ENCODE peak calls at places on chromosomes 6 and 20, in seven cellular contexts. One of them, this sample, is unnamed.

GRCh38 chr20:36666181-36666740 is 20.3 kb upstream of the SLA2 start:
- DNase-seq in GM12878: no peak
- DNase-seq in SK-N-SH: no peak
- DNase-seq in HepG2: peak
- DNase-seq in H1: no peak
- DNase-seq in K562: no peak
- DNase-seq in GM12891: no peak
- DNase-seq in this sample: no peak

GRCh38 chr6:83193747-83194582 is 808 bp downstream of the RWDD2A start:
- DNase-seq in GM12878: no peak
- DNase-seq in SK-N-SH: peak
- DNase-seq in HepG2: peak
- DNase-seq in H1: peak
- DNase-seq in K562: peak
- DNase-seq in GM12891: peak
- DNase-seq in this sample: peak

GRCh38 chr20:34268851-34269668 is 27.8 kb downstream of the ASIP start:
- DNase-seq in GM12878: no peak
- DNase-seq in SK-N-SH: no peak
- DNase-seq in HepG2: no peak
- DNase-seq in H1: peak
- DNase-seq in K562: no peak
- DNase-seq in GM12891: peak
- DNase-seq in this sample: no peak

GRCh38 chr20:63734111-63734945 is 2.1 kb upstream of the LIME1 start:
- DNase-seq in GM12878: no peak
- DNase-seq in SK-N-SH: peak
- DNase-seq in HepG2: no peak
- DNase-seq in H1: no peak
- DNase-seq in K562: peak
- DNase-seq in GM12891: no peak
- DNase-seq in this sample: no peak

GRCh38 chr6:53984163-53984562 is 127.1 kb upstream of the MLIP start:
- DNase-seq in GM12878: no peak
- DNase-seq in SK-N-SH: no peak
- DNase-seq in HepG2: peak
- DNase-seq in H1: no peak
- DNase-seq in K562: no peak
- DNase-seq in GM12891: no peak
- DNase-seq in this sample: no peak

GRCh38 chr6:92586236-92586977 is 833.0 kb downstream of the EPHA7 start:
- DNase-seq in GM12878: no peak
- DNase-seq in SK-N-SH: no peak
- DNase-seq in HepG2: no peak
- DNase-seq in H1: no peak
- DNase-seq in K562: no peak
- DNase-seq in GM12891: no peak
- DNase-seq in this sample: no peak

GRCh38 chr20:23049201-23049932 is at the start of gene THBD:
- DNase-seq in GM12878: no peak
- DNase-seq in SK-N-SH: no peak
- DNase-seq in HepG2: no peak
- DNase-seq in H1: peak
- DNase-seq in K562: no peak
- DNase-seq in GM12891: no peak
- DNase-seq in this sample: no peak

GRCh38 chr6:5457036-5457435 is 195.7 kb downstream of the FARS2 start:
- DNase-seq in GM12878: no peak
- DNase-seq in SK-N-SH: no peak
- DNase-seq in HepG2: no peak
- DNase-seq in H1: no peak
- DNase-seq in K562: no peak
- DNase-seq in GM12891: no peak
- DNase-seq in this sample: no peak

DNA sequence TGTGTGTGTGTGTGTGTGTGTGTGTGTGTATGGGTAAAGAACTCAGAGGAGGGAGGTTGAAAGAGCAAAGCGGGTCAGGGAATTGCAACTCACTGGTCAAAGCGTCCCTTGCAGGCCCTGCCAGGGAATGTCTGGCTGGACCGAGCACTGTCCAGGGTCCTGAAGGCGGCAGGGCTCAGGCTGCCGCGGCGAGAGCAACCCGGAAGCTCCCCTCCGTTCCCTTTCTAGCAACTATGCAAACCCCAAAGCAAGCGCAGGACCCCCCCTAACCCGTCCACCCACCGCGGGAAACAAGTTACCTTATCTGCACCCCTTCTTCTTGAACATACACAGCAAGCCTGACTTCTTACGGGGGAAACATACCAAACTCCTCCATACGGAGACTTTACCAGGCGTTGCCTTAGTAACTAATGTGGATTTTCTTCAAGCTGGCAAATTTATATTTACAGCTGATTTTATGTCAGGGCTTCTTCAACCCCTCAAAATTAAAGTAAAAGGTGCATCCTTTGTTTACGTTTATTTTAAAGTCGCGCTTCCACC is 542 bp upstream of the GRM1 start:
- DNase-seq in GM12878: no peak
- DNase-seq in SK-N-SH: peak
- DNase-seq in HepG2: peak
- DNase-seq in H1: peak
- DNase-seq in K562: peak
- DNase-seq in GM12891: peak
- DNase-seq in this sample: no peak
- TF ChIP-seq TAF1 in GM12878: no peak
- TF ChIP-seq TAF1 in SK-N-SH: no peak
- TF ChIP-seq TAF1 in HepG2: no peak
- TF ChIP-seq TAF1 in H1: no peak
- TF ChIP-seq TAF1 in K562: no peak
- TF ChIP-seq TAF1 in GM12891: no peak
- TF ChIP-seq TAF1 in this sample: no peak

DNA sequence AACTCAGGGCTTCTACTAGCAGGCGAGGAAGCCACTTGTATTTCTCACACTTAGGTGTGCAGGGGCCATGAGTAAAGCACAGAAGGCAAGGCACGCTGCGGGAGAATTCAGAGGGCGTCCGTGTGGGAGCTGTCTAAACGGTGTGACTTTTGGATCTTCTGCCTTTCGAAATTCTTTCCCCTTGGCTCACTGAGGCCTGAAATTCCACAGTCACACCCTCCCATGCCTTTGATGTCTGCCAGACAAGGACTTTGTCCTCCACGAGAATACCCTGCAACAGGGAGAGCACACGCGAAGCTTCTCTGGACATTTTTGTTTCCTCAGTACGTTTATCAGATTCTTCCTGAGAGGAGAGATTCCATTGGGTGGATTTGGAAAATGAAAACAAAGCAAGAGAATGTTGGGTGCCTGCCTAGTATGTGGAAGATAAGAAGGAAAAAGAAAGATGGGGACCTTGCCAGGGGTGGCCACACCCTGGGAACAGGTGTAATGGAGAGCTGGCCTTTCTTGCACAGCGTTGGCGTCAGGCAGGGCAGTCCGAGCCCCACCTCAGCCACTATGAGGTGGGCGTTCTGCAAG is 235.7 kb downstream of the MYLK4 start:
- DNase-seq in GM12878: no peak
- DNase-seq in SK-N-SH: no peak
- DNase-seq in HepG2: peak
- DNase-seq in H1: no peak
- DNase-seq in K562: no peak
- DNase-seq in GM12891: no peak
- DNase-seq in this sample: no peak
- TF ChIP-seq POLR2AphosphoS5 in GM12878: no peak
- TF ChIP-seq POLR2AphosphoS5 in SK-N-SH: no peak
- TF ChIP-seq POLR2AphosphoS5 in HepG2: no peak
- TF ChIP-seq POLR2AphosphoS5 in H1: no peak
- TF ChIP-seq POLR2AphosphoS5 in K562: no peak
- TF ChIP-seq POLR2AphosphoS5 in GM12891: no peak
- TF ChIP-seq POLR2AphosphoS5 in this sample: no peak

DNA sequence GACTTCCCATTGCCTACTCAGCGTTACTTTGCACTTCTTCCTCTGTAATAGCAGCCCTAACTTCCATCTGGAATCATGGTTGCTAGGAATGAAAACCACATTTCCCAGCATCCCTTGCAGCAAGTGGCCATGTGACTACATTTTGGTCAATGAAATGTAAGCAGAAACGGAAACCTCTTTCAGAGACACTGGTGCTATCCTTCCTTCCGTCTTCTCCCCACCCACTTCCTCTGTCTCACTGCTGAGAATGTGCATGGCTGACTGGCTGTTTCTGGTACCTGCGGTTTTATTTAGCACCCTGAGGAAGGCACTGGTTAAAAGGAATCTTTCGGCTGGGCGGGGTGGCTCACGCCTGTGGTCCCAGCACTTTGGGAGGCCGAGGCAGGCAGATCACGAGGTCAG is 107.4 kb downstream of the SCML4 start:
- DNase-seq in GM12878: peak
- DNase-seq in SK-N-SH: peak
- DNase-seq in HepG2: no peak
- DNase-seq in H1: no peak
- DNase-seq in K562: peak
- DNase-seq in GM12891: peak
- DNase-seq in this sample: peak
- TF ChIP-seq TAF1 in GM12878: no peak
- TF ChIP-seq TAF1 in SK-N-SH: no peak
- TF ChIP-seq TAF1 in HepG2: no peak
- TF ChIP-seq TAF1 in H1: peak
- TF ChIP-seq TAF1 in K562: no peak
- TF ChIP-seq TAF1 in GM12891: no peak
- TF ChIP-seq TAF1 in this sample: no peak

DNA sequence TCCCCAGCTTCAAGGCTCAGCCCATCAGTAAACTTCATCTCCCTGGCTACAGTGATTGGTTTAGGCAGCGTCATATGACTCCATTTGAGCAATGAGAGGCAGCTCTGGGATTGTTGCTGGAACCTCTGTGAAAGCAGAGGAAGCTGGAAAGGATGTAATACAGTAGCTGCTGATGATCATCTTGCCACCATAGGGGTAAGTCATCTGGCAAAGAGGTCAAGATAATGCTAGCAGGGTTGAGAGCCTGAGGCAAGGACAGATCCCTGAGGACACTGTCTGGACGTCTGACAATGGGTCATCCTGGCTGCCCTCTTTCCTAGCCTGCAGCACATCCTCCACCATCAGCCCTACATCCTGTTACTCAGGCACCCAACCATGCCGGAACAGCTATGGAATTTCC is 25.5 kb upstream of the FKBP1A start:
- DNase-seq in GM12878: no peak
- DNase-seq in SK-N-SH: no peak
- DNase-seq in HepG2: no peak
- DNase-seq in H1: no peak
- DNase-seq in K562: no peak
- DNase-seq in GM12891: no peak
- DNase-seq in this sample: no peak
- TF ChIP-seq POLR2AphosphoS5 in GM12878: no peak
- TF ChIP-seq POLR2AphosphoS5 in SK-N-SH: no peak
- TF ChIP-seq POLR2AphosphoS5 in HepG2: no peak
- TF ChIP-seq POLR2AphosphoS5 in H1: no peak
- TF ChIP-seq POLR2AphosphoS5 in K562: no peak
- TF ChIP-seq POLR2AphosphoS5 in GM12891: no peak
- TF ChIP-seq POLR2AphosphoS5 in this sample: no peak

DNA sequence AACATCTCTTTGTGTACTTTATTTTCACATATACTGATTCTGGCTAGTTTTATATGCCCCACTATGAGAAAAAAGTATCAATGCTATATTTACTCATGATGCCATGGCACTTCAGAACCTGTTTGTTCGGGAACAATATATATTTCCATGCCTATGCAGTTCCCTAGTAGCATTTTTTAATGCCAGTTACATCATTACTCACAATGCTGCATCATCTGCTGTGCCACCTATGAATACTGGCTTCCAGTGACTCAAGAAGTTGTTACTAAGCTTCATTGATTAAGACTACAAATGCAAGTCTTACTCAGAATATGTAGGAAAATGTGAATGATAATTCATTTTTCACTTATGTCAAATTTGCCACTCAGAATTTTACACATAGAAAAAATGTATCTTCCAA is 97.9 kb downstream of the MAFB start:
- DNase-seq in GM12878: no peak
- DNase-seq in SK-N-SH: no peak
- DNase-seq in HepG2: no peak
- DNase-seq in H1: no peak
- DNase-seq in K562: no peak
- DNase-seq in GM12891: no peak
- DNase-seq in this sample: no peak
- TF ChIP-seq TAF1 in GM12878: no peak
- TF ChIP-seq TAF1 in SK-N-SH: no peak
- TF ChIP-seq TAF1 in HepG2: no peak
- TF ChIP-seq TAF1 in H1: no peak
- TF ChIP-seq TAF1 in K562: no peak
- TF ChIP-seq TAF1 in GM12891: no peak
- TF ChIP-seq TAF1 in this sample: no peak

GRCh38 chr20:44183282-44183681 is 3.7 kb downstream of the JPH2 start:
- DNase-seq in GM12878: no peak
- DNase-seq in SK-N-SH: no peak
- DNase-seq in HepG2: no peak
- DNase-seq in H1: no peak
- DNase-seq in K562: no peak
- DNase-seq in GM12891: no peak
- DNase-seq in this sample: no peak
- TF ChIP-seq POLR2AphosphoS5 in GM12878: no peak
- TF ChIP-seq POLR2AphosphoS5 in SK-N-SH: no peak
- TF ChIP-seq POLR2AphosphoS5 in HepG2: no peak
- TF ChIP-seq POLR2AphosphoS5 in H1: no peak
- TF ChIP-seq POLR2AphosphoS5 in K562: no peak
- TF ChIP-seq POLR2AphosphoS5 in GM12891: no peak
- TF ChIP-seq POLR2AphosphoS5 in this sample: no peak